ENCODE peak calls at places on chromosomes 1 and 21, in five cellular contexts. W is endothelial cell, B is fibroblast of pulmonary artery, J is glutamatergic neuron, Y is NCI-H1105. V is an unnamed sample.

GRCh38 chr1:50156241-50157010 is 47.7 kb downstream of the ELAVL4 start:
- DNase-seq in W (no peak), B (no peak), J (no peak), Y (no peak), V (no peak)

GRCh38 chr1:205658943-205659581 is 21.2 kb downstream of the SLC45A3 start:
- DNase-seq in W (peak), B (peak), J (peak), Y (peak), V (peak)

GRCh38 chr1:16111771-16112557 is 38.5 kb upstream of the FAM131C start:
- DNase-seq in W (no peak), B (peak), J (peak), Y (no peak), V (no peak)

GRCh38 chr1:31762726-31763670 is 1.1 kb downstream of the ADGRB2 start:
- DNase-seq in W (peak), B (peak), J (peak), Y (peak), V (peak)

GRCh38 chr21:33036430-33037162 is 10.9 kb downstream of the OLIG2 start:
- DNase-seq in W (no peak), B (peak), J (peak), Y (no peak), V (no peak)

GRCh38 chr1:27967106-27967883 is 7.5 kb downstream of the XKR8 start:
- DNase-seq in W (no peak), B (no peak), J (no peak), Y (no peak), V (no peak)

GRCh38 chr1:58136502-58136901 is 410.0 kb downstream of the OMA1 start:
- DNase-seq in W (no peak), B (no peak), J (no peak), Y (no peak), V (no peak)

GRCh38 chr1:24720152-24720551 is 25.1 kb upstream of the CLIC4 start:
- DNase-seq in W (peak), B (peak), J (no peak), Y (no peak), V (no peak)

GRCh38 chr1:69433073-69433472 is 134.6 kb upstream of the LRRC7 start:
- DNase-seq in W (no peak), B (no peak), J (no peak), Y (no peak), V (no peak)

GRCh38 chr1:31733389-31734219 is 29.8 kb upstream of the COL16A1 start:
- DNase-seq in W (no peak), B (no peak), J (no peak), Y (peak), V (no peak)

GRCh38 chr1:229147086-229147485 is 123.8 kb upstream of the RAB4A start:
- DNase-seq in W (no peak), B (no peak), J (peak), Y (no peak), V (no peak)

V was measured in H1.